ENCODE peak calls at places on chromosomes 3 and 15, in five cellular contexts. D, N, Y, O and B are unnamed samples.

GRCh38 chr3:177521305-177521704 is 324.0 kb upstream of the TBL1XR1 start:
- DNase-seq in Y (no peak), D (peak; percentile 60), N (no peak), O (no peak), B (no peak)

GRCh38 chr3:131216340-131216739 is 165.2 kb upstream of the NUDT16 start:
- DNase-seq in Y (no peak), O (no peak), D (no peak), N (no peak), B (peak; percentile 27)

GRCh38 chr3:18393906-18394305 is 31.2 kb downstream of the SATB1 start:
- DNase-seq in Y (peak; percentile 33), O (no peak), D (no peak), N (no peak), B (peak; percentile 46)

GRCh38 chr15:98649996-98650870 is 1.9 kb downstream of the IGF1R start:
- DNase-seq in D (no peak), N (peak; percentile 58), O (peak; percentile 34), Y (no peak), B (peak; percentile 35)

GRCh38 chr15:68612533-68612932 is 33.7 kb downstream of the CORO2B start:
- DNase-seq in N (no peak), D (no peak), O (no peak), Y (no peak), B (no peak)

GRCh38 chr3:149332781-149333517 is 487 bp downstream of the TM4SF18 start:
- DNase-seq in D (no peak), N (no peak), O (no peak), Y (peak; percentile 38), B (no peak)

GRCh38 chr3:36648241-36649034 is 115.9 kb downstream of the DCLK3 start:
- DNase-seq in D (no peak), Y (peak; percentile 95), N (no peak), O (no peak), B (peak; percentile 93)

GRCh38 chr15:67120009-67120838 is 54.8 kb downstream of the SMAD3 start:
- DNase-seq in O (no peak), N (no peak), Y (no peak), D (no peak), B (no peak)

GRCh38 chr15:60523056-60523455 is 44.1 kb upstream of the ICE2 start:
- DNase-seq in D (no peak), Y (peak; percentile 65), N (no peak), O (no peak), B (no peak)

GRCh38 chr3:195907730-195908438 is 467 bp downstream of the TNK2 start:
- DNase-seq in N (peak; percentile 47), D (no peak), O (peak; percentile 85), Y (no peak), B (no peak)